ENCODE peak calls at places on chromosome 6, in six cellular contexts. M is activated CD8-positive, alpha-beta memory T cell treated with anti-CD3 and anti-CD28 coated beads, Interleukin-2, amount 10 ng/mL, durations not matched to agents 7 days and 5 days; U is astrocyte of the spinal cord; S is MV-4-11; N is stimulated activated CD4-positive, alpha-beta T cell treated with anti-CD3 and anti-CD28 coated beads, Interleukin-4, amount 100 ng/mL, for 24 hours; I is tibial artery. K is an unnamed sample.

GRCh38 chr6:14661188-14661587 is 543.6 kb downstream of the CD83 start:
- DNase-seq in M (peak), S (peak), I (no peak), U (no peak), N (peak), K (no peak)

GRCh38 chr6:21522773-21523490 is 70.6 kb upstream of the SOX4 start:
- DNase-seq in M (no peak), S (no peak), N (no peak), U (no peak), I (no peak), K (peak)

GRCh38 chr6:45432944-45433343 is 55.2 kb upstream of the SUPT3H start:
- DNase-seq in M (no peak), U (peak), S (no peak), N (no peak), I (no peak), K (no peak)

GRCh38 chr6:14756370-14756769 is 489.5 kb upstream of the JARID2 start:
- DNase-seq in N (no peak), S (no peak), M (no peak), U (no peak), I (no peak), K (no peak)

GRCh38 chr6:89853068-89853467 is 23.4 kb downstream of the CASP8AP2 start:
- DNase-seq in S (no peak), U (peak), M (no peak), N (no peak), I (no peak), K (no peak)

GRCh38 chr6:144722214-144722737 is 437.1 kb downstream of the UTRN start:
- DNase-seq in S (no peak), N (no peak), M (no peak), I (no peak), U (no peak), K (no peak)

GRCh38 chr6:62150048-62150663 is 135.9 kb downstream of the KHDRBS2 start:
- DNase-seq in U (peak), N (no peak), S (peak), M (no peak), I (no peak), K (peak)

GRCh38 chr6:4776967-4777925 is 1.0 kb downstream of the CDYL start:
- DNase-seq in I (no peak), N (peak), S (no peak), U (peak), M (peak), K (no peak)

GRCh38 chr6:13733178-13733851 is 21.7 kb upstream of the RANBP9 start:
- DNase-seq in S (no peak), I (peak), N (no peak), U (peak), M (no peak), K (peak)

K was measured in NCI-H2171 treated with DMSO at 0.1 percent for 48 hours.